ENCODE peak calls at places on chromosomes 1 and 21, in five cellular contexts. One of them, this sample, is unnamed.

GRCh38 chr1:226325178-226325577 is 16.2 kb upstream of the LIN9 start:
- DNase-seq in HL-60: no peak
- DNase-seq in MG63: peak
- DNase-seq in pancreas: no peak
- DNase-seq in heart left ventricle: no peak
- DNase-seq in this sample: no peak

GRCh38 chr1:31593770-31594632 is 17.7 kb downstream of the TINAGL1 start:
- DNase-seq in HL-60: peak
- DNase-seq in MG63: peak
- DNase-seq in pancreas: peak
- DNase-seq in heart left ventricle: peak
- DNase-seq in this sample: peak

GRCh38 chr1:111620412-111620971 is 903 bp downstream of the RAP1A start:
- DNase-seq in HL-60: no peak
- DNase-seq in MG63: peak
- DNase-seq in pancreas: no peak
- DNase-seq in heart left ventricle: no peak
- DNase-seq in this sample: peak

GRCh38 chr1:184982002-184982954 is 8.0 kb upstream of the NIBAN1 start:
- DNase-seq in HL-60: peak
- DNase-seq in MG63: peak
- DNase-seq in pancreas: peak
- DNase-seq in heart left ventricle: peak
- DNase-seq in this sample: peak

GRCh38 chr1:69568435-69569280 is 936 bp downstream of the LRRC7 start:
- DNase-seq in HL-60: no peak
- DNase-seq in MG63: no peak
- DNase-seq in pancreas: no peak
- DNase-seq in heart left ventricle: no peak
- DNase-seq in this sample: no peak

GRCh38 chr1:227945891-227946623 is 1.7 kb downstream of the WNT9A start:
- DNase-seq in HL-60: no peak
- DNase-seq in MG63: peak
- DNase-seq in pancreas: peak
- DNase-seq in heart left ventricle: peak
- DNase-seq in this sample: peak

GRCh38 chr1:167438171-167439138 is 79.9 kb downstream of the CD247 start:
- DNase-seq in HL-60: no peak
- DNase-seq in MG63: no peak
- DNase-seq in pancreas: no peak
- DNase-seq in heart left ventricle: no peak
- DNase-seq in this sample: no peak

GRCh38 chr1:53125623-53126360 is 16.6 kb downstream of the SLC1A7 start:
- DNase-seq in HL-60: no peak
- DNase-seq in MG63: no peak
- DNase-seq in pancreas: no peak
- DNase-seq in heart left ventricle: peak
- DNase-seq in this sample: no peak

GRCh38 chr1:234315588-234315987 is 57.7 kb upstream of the COA6 start:
- DNase-seq in HL-60: no peak
- DNase-seq in MG63: no peak
- DNase-seq in pancreas: no peak
- DNase-seq in heart left ventricle: no peak
- DNase-seq in this sample: no peak

GRCh38 chr1:198556969-198557368 is 16.5 kb upstream of the ATP6V1G3 start:
- DNase-seq in HL-60: peak
- DNase-seq in MG63: peak
- DNase-seq in pancreas: no peak
- DNase-seq in heart left ventricle: no peak
- DNase-seq in this sample: no peak

GRCh38 chr1:110896090-110896489 is 23.1 kb downstream of the CD53 start:
- DNase-seq in HL-60: no peak
- DNase-seq in MG63: no peak
- DNase-seq in pancreas: no peak
- DNase-seq in heart left ventricle: no peak
- DNase-seq in this sample: no peak

GRCh38 chr21:37636152-37636860 is 269.7 kb downstream of the DYRK1A start:
- DNase-seq in HL-60: no peak
- DNase-seq in MG63: peak
- DNase-seq in pancreas: no peak
- DNase-seq in heart left ventricle: no peak
- DNase-seq in this sample: no peak

GRCh38 chr1:205812271-205812877 is 624 bp downstream of the SLC41A1 start:
- DNase-seq in HL-60: no peak
- DNase-seq in MG63: peak
- DNase-seq in pancreas: peak
- DNase-seq in heart left ventricle: no peak
- DNase-seq in this sample: peak

GRCh38 chr1:6858586-6858985 is 73.3 kb downstream of the CAMTA1 start:
- DNase-seq in HL-60: no peak
- DNase-seq in MG63: no peak
- DNase-seq in pancreas: no peak
- DNase-seq in heart left ventricle: no peak
- DNase-seq in this sample: no peak

GRCh38 chr1:67019121-67019520 is 34.8 kb downstream of the SLC35D1 start:
- DNase-seq in HL-60: no peak
- DNase-seq in MG63: no peak
- DNase-seq in pancreas: no peak
- DNase-seq in heart left ventricle: no peak
- DNase-seq in this sample: no peak

GRCh38 chr21:37758997-37759396 is 157.3 kb downstream of the KCNJ6 start:
- DNase-seq in HL-60: no peak
- DNase-seq in MG63: peak
- DNase-seq in pancreas: peak
- DNase-seq in heart left ventricle: no peak
- DNase-seq in this sample: peak

GRCh38 chr1:185017338-185017737 is 28.0 kb upstream of the RNF2 start:
- DNase-seq in HL-60: peak
- DNase-seq in MG63: peak
- DNase-seq in pancreas: no peak
- DNase-seq in heart left ventricle: no peak
- DNase-seq in this sample: no peak

GRCh38 chr1:182556279-182556678 is 32.8 kb downstream of the RNASEL start:
- DNase-seq in HL-60: no peak
- DNase-seq in MG63: no peak
- DNase-seq in pancreas: no peak
- DNase-seq in heart left ventricle: no peak
- DNase-seq in this sample: peak

GRCh38 chr21:46399686-46400085 is 59.0 kb upstream of the DIP2A start:
- DNase-seq in HL-60: no peak
- DNase-seq in MG63: no peak
- DNase-seq in pancreas: no peak
- DNase-seq in heart left ventricle: no peak
- DNase-seq in this sample: no peak

GRCh38 chr1:178566187-178566586 is 53.3 kb downstream of the TEX35 start:
- DNase-seq in HL-60: no peak
- DNase-seq in MG63: no peak
- DNase-seq in pancreas: no peak
- DNase-seq in heart left ventricle: no peak
- DNase-seq in this sample: no peak

GRCh38 chr1:83857108-83857507 is 141.8 kb downstream of the TTLL7 start:
- DNase-seq in HL-60: no peak
- DNase-seq in MG63: no peak
- DNase-seq in pancreas: no peak
- DNase-seq in heart left ventricle: no peak
- DNase-seq in this sample: no peak

GRCh38 chr1:60102691-60103090 is 29.1 kb upstream of the C1orf87 start:
- DNase-seq in HL-60: no peak
- DNase-seq in MG63: no peak
- DNase-seq in pancreas: no peak
- DNase-seq in heart left ventricle: no peak
- DNase-seq in this sample: no peak

GRCh38 chr1:198677027-198677426 is 38.2 kb downstream of the PTPRC start:
- DNase-seq in HL-60: no peak
- DNase-seq in MG63: no peak
- DNase-seq in pancreas: no peak
- DNase-seq in heart left ventricle: no peak
- DNase-seq in this sample: no peak

GRCh38 chr1:161989801-161990200 is 33.9 kb downstream of the OLFML2B start:
- DNase-seq in HL-60: peak
- DNase-seq in MG63: no peak
- DNase-seq in pancreas: no peak
- DNase-seq in heart left ventricle: no peak
- DNase-seq in this sample: no peak

GRCh38 chr1:246947255-246947654 is 15.5 kb upstream of the AHCTF1 start:
- DNase-seq in HL-60: no peak
- DNase-seq in MG63: peak
- DNase-seq in pancreas: peak
- DNase-seq in heart left ventricle: peak
- DNase-seq in this sample: no peak

DNA sequence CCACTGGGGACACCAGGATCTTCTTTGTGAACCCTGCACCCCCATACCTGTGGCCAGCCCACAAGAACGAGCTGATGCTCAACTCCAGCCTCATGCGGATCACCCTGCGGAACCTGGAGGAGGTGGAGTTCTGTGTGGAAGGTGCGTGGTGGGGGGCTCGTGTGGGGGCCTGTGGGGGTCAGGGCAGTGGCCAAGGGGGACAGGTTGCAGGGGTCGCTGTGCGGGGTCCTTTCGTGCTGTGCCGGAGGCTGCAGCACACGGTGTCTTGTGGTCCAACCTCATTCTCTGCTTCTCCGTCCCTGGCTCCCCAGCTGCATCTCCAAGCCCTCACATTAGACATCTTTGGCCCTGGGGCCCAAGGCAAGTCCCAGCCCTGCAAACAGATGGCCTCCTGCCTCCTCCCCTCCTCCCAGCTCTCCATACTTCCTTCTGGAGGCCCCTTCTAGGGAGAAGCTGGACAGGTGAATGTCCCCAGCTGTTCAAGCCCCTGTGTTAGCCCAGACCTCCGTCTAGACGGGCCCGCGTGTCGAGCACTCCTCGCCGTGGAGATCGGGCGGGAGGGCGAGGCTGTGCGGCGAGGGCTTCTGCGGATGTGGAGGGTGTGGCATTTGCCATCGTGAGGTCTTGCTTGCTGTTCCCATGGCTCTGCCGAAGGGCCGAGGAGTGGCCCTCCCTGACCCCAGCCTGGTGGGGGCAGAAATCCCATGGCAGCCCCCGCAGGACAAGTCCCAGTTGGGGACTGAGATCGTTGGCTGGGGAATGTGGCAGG is 2.6 kb downstream of the AGRN start:
- DNase-seq in HL-60: no peak
- DNase-seq in MG63: no peak
- DNase-seq in pancreas: no peak
- DNase-seq in heart left ventricle: no peak
- DNase-seq in this sample: peak
- H3K4me3 ChIP-seq in HL-60: no peak
- H3K4me3 ChIP-seq in MG63: no peak
- H3K4me3 ChIP-seq in pancreas: no peak
- H3K4me3 ChIP-seq in heart left ventricle: no peak
- H3K4me3 ChIP-seq in this sample: no peak

GRCh38 chr1:116138277-116138792 is 27.1 kb downstream of the MAB21L3 start:
- DNase-seq in HL-60: no peak
- DNase-seq in MG63: no peak
- DNase-seq in pancreas: no peak
- DNase-seq in heart left ventricle: no peak
- DNase-seq in this sample: no peak
- H3K4me3 ChIP-seq in HL-60: no peak
- H3K4me3 ChIP-seq in MG63: no peak
- H3K4me3 ChIP-seq in pancreas: no peak
- H3K4me3 ChIP-seq in heart left ventricle: no peak
- H3K4me3 ChIP-seq in this sample: no peak

DNA sequence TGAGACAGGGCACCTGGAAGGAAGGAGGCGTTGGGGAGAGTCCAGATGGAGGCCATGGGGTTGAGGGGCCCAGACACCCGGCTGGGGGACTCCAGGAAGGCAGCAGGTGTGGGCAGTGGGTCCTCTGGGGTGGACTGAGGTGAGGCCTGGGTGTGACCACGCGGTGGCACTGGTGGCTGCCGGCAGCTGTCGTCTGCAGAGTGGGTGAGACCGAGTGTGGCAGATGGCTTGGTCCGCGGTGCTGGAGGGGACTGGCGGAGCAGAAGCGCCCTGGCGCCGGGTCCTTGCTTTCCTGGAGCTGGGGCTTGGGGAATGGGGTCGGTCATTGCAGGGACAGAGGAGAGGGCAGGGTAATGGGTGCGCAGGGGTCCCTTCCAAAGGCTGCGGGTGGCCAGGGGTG is 12.5 kb downstream of the AGRN start:
- DNase-seq in HL-60: no peak
- DNase-seq in MG63: no peak
- DNase-seq in pancreas: peak
- DNase-seq in heart left ventricle: no peak
- DNase-seq in this sample: peak
- H3K4me3 ChIP-seq in HL-60: no peak
- H3K4me3 ChIP-seq in MG63: no peak
- H3K4me3 ChIP-seq in pancreas: peak
- H3K4me3 ChIP-seq in heart left ventricle: no peak
- H3K4me3 ChIP-seq in this sample: peak

DNA sequence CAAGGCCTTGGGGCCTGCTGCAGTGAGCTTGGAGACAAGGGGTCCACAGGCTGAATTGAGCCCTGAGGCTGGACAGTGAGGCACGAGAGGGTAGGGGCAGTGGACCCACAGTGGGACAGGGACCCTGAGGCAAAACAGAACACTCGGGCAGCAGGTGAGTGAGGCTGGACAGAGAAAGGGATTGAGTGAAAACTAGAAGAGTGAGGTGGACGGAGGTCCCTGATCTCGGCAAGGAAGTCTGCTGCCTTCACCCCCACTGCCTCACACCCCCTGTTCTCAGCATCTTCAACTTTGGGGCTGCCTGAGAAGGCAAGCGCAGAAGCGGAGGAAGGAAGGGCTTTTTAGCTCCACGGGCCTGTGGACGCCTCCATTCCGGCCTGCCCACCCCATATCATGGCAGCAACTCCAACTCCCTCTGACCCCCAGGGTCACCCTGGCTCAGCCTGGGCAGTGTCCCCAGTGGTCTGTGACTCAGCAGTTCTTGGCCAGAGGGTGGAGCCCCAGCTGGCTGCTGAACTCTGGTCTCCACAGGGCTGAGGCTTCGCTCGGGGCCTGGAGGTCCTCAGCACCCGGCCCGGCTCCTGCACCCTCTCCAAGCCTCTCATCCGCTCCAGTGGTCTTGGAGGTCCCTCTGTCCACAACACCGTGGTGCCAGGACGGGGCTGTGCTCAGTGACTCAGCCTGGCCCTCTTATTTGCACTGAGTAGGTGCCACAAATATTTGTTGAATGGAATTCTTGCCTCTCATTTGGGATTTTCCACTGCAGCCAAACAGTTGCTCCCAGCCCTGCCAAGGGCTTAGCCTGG is 60.0 kb upstream of the EPS8L3 start:
- DNase-seq in HL-60: no peak
- DNase-seq in MG63: peak
- DNase-seq in pancreas: no peak
- DNase-seq in heart left ventricle: peak
- DNase-seq in this sample: no peak
- H3K4me3 ChIP-seq in HL-60: no peak
- H3K4me3 ChIP-seq in MG63: no peak
- H3K4me3 ChIP-seq in pancreas: no peak
- H3K4me3 ChIP-seq in heart left ventricle: no peak
- H3K4me3 ChIP-seq in this sample: no peak

DNA sequence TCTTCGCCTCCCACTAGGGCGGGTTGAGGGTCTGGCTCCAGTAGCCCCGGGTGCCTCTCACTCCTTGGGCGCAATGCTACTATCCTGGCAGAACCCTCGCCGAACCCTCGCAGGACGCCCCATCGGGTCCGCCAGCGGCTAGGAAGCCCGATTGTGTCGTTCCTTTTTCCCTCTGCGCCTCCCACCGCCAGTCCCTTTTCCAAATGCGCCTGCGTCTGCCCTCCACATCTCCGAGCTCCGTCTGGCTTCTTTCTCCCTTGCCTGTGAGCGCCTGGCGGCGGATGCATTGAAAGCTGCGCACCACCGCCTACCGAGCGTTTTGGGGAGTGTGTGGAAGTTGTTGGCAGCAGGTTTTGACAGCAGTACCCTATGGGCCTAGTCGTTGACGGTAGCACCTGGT is 1.0 kb upstream of the DIRAS3 start:
- DNase-seq in HL-60: no peak
- DNase-seq in MG63: peak
- DNase-seq in pancreas: peak
- DNase-seq in heart left ventricle: peak
- DNase-seq in this sample: no peak
- H3K4me3 ChIP-seq in HL-60: no peak
- H3K4me3 ChIP-seq in MG63: peak
- H3K4me3 ChIP-seq in pancreas: peak
- H3K4me3 ChIP-seq in heart left ventricle: peak
- H3K4me3 ChIP-seq in this sample: no peak

This sample was measured in WERI-Rb-1.